ENCODE peak calls at places on chromosomes 1 and 21, in nine cellular contexts. J, X, O, P, A, S, Z, U and V are unnamed samples.

GRCh38 chr1:19877821-19878636 is 4.2 kb upstream of the OTUD3 start:
- DNase-seq in O (no peak), A (no peak), U (no peak), Z (no peak), P (no peak), X (peak; percentile 28), J (no peak), S (no peak), V (no peak)

GRCh38 chr1:46148318-46148717 is 15.9 kb upstream of the PIK3R3 start:
- DNase-seq in U (no peak), P (no peak), X (no peak), J (no peak), S (no peak), Z (no peak), O (no peak), A (no peak), V (no peak)

GRCh38 chr1:9597361-9598315 is 8.9 kb downstream of the TMEM201 start:
- DNase-seq in S (no peak), P (no peak), U (no peak), J (no peak), A (no peak), Z (peak; percentile 26), X (no peak), O (no peak), V (no peak)

GRCh38 chr1:4825841-4826450 is 171.5 kb downstream of the AJAP1 start:
- DNase-seq in U (peak; percentile 10), P (peak; percentile 15), A (no peak), X (peak; percentile 64), Z (no peak), S (no peak), O (no peak), J (no peak), V (peak; percentile 43)

GRCh38 chr21:32624726-32625125 is 12.5 kb upstream of the CFAP298 start:
- DNase-seq in J (no peak), P (no peak), Z (no peak), X (no peak), S (no peak), U (no peak), A (no peak), O (no peak), V (no peak)

GRCh38 chr1:228478912-228479665 is 8.1 kb upstream of the RNF187 start:
- DNase-seq in P (no peak), O (no peak), Z (no peak), S (no peak), U (no peak), J (no peak), A (no peak), X (peak; percentile 25), V (no peak)

GRCh38 chr1:31605908-31606427 is 11.5 kb upstream of the HCRTR1 start:
- DNase-seq in J (no peak), Z (no peak), U (no peak), X (no peak), A (no peak), S (no peak), O (no peak), P (no peak), V (no peak)

GRCh38 chr1:20370628-20371200 is 80.0 kb downstream of the VWA5B1 start:
- DNase-seq in S (no peak), A (no peak), J (no peak), O (no peak), U (no peak), P (no peak), X (no peak), Z (no peak), V (no peak)

GRCh38 chr1:2419416-2419815 is 7.1 kb upstream of the PEX10 start:
- DNase-seq in O (no peak), Z (no peak), U (no peak), J (no peak), S (no peak), A (no peak), P (no peak), X (no peak), V (no peak)

GRCh38 chr1:23763040-23763577 is 15.1 kb upstream of the PITHD1 start:
- DNase-seq in U (no peak), P (no peak), J (no peak), Z (no peak), X (no peak), O (peak; percentile 23), S (no peak), A (no peak), V (no peak)

GRCh38 chr1:16717174-16718108 is 22.9 kb upstream of the RNU1-4 start:
- DNase-seq in O (no peak), A (no peak), Z (no peak), S (no peak), U (no peak), X (peak; percentile 1), J (peak; percentile 19), P (no peak), V (peak; percentile 27)

GRCh38 chr1:215156232-215156631 is 73.7 kb downstream of the KCNK2 start:
- DNase-seq in Z (no peak), O (no peak), P (no peak), J (no peak), S (no peak), A (no peak), U (no peak), X (no peak), V (peak; percentile 11)

GRCh38 chr1:27886353-27886679 is 14.0 kb downstream of the THEMIS2 start:
- DNase-seq in Z (no peak), A (no peak), O (no peak), U (no peak), S (no peak), J (no peak), P (no peak), X (no peak), V (no peak)

GRCh38 chr1:110487676-110488075 is 31.3 kb downstream of the KCNA10 start:
- DNase-seq in S (no peak), J (no peak), O (no peak), A (no peak), U (no peak), P (no peak), X (no peak), Z (no peak), V (no peak)

GRCh38 chr1:29145739-29146437 is 22.2 kb upstream of the TMEM200B start:
- DNase-seq in Z (no peak), P (no peak), S (no peak), U (peak; percentile 19), J (no peak), O (no peak), A (no peak), X (no peak), V (peak; percentile 59)

GRCh38 chr1:6922096-6922931 is 137.1 kb downstream of the CAMTA1 start:
- DNase-seq in Z (peak; percentile 87), P (no peak), A (no peak), X (peak; percentile 29), O (peak; percentile 38), U (no peak), J (peak; percentile 73), S (no peak), V (peak; percentile 34)

GRCh38 chr1:209805875-209806760 is at the start of gene IRF6:
- DNase-seq in X (peak; percentile 96), A (peak; percentile 71), J (peak; percentile 83), O (no peak), U (peak; percentile 33), P (peak; percentile 51), S (no peak), Z (peak; percentile 89), V (peak; percentile 97)

DNA sequence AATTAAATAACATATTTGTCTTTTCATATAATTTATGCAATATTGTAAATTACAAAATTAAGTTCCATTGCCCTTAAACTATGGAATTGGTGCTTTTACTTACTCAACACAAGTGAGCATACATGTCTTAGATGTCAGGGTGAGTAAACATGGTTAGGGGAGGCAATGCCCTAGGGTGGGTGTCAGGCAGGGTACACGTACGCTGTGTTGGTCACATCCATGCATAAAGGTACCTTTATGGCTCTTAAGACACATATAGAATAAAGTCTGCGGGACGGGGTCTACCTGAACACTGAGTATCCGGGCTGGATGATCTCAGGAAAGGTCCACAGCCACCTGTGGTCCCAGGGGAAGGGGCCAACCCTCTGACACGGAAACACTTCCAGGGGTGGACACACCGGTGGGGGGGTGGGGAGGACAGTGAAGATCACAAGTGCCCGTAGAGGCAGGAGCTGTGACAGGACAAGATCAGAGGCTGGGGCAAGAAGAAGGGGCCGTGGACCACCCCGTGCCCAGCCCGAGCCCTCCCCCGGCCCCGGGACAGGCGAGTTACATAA is 720 bp downstream of the LIN9 start:
- DNase-seq in O (no peak), J (peak; percentile 25), X (peak; percentile 5), A (no peak), Z (no peak), U (peak; percentile 33), S (no peak), P (no peak), V (no peak)
- H3K27ac ChIP-seq in O (peak overlapping the region; percentile 80), J (peak overlapping the region; percentile 88), X (peak overlapping the region; percentile 73), A (peak overlapping the region; percentile 82), Z (no peak overlapping the region), U (peak overlapping the region; percentile 96), S (peak overlapping the region; percentile 59), P (no peak overlapping the region), V (peak overlapping the region; percentile 84)

GRCh38 chr1:58923090-58923470 is 139.2 kb upstream of the JUN start:
- DNase-seq in A (no peak), Z (no peak), J (no peak), P (no peak), X (no peak), S (no peak), U (no peak), O (no peak), V (no peak)
- H3K27ac ChIP-seq in A (no peak overlapping the region), Z (no peak overlapping the region), J (no peak overlapping the region), P (no peak overlapping the region), X (no peak overlapping the region), S (no peak overlapping the region), U (no peak overlapping the region), O (peak overlapping the region; percentile 20), V (peak overlapping the region; percentile 94)

GRCh38 chr1:184639205-184639604 is 115.5 kb downstream of the EDEM3 start:
- DNase-seq in P (no peak), J (no peak), A (no peak), X (no peak), S (no peak), Z (no peak), O (no peak), U (no peak), V (no peak)

GRCh38 chr1:184635347-184636155 is 119.1 kb downstream of the EDEM3 start:
- DNase-seq in A (no peak), O (no peak), J (no peak), U (no peak), X (no peak), P (no peak), Z (no peak), S (no peak), V (no peak)

GRCh38 chr1:184636156-184636448 is 118.6 kb downstream of the EDEM3 start:
- DNase-seq in J (peak; percentile 75), A (no peak), O (no peak), S (no peak), U (no peak), Z (no peak), X (no peak), P (no peak), V (no peak)

GRCh38 chr1:184634296-184634695 is 120.4 kb downstream of the EDEM3 start:
- DNase-seq in U (no peak), P (no peak), X (peak; percentile 36), S (no peak), J (no peak), A (no peak), O (no peak), Z (no peak), V (no peak)

GRCh38 chr1:184637664-184638063 is 117.0 kb downstream of the EDEM3 start:
- DNase-seq in A (no peak), Z (no peak), P (no peak), X (no peak), O (no peak), U (no peak), S (no peak), J (no peak), V (no peak)
- H3K27ac ChIP-seq in A (no peak overlapping the region), Z (no peak overlapping the region), P (no peak overlapping the region), X (no peak overlapping the region), O (no peak overlapping the region), U (no peak overlapping the region), S (no peak overlapping the region), J (no peak overlapping the region), V (no peak overlapping the region)

GRCh38 chr1:175209493-175209921 is 16.9 kb upstream of the KIAA0040 start:
- DNase-seq in U (no peak), P (no peak), J (no peak), A (no peak), S (no peak), X (no peak), Z (no peak), O (no peak), V (no peak)
- H3K27ac ChIP-seq in U (no peak overlapping the region), P (no peak overlapping the region), J (no peak overlapping the region), A (peak overlapping the region; percentile 43), S (no peak overlapping the region), X (no peak overlapping the region), Z (no peak overlapping the region), O (peak overlapping the region; percentile 36), V (no peak overlapping the region)